ENCODE peak calls at places on chromosomes 6 and 20, in ten cellular contexts. D, F, A, Q, T, Z, X, P, H and L are unnamed samples. For H3K36me3, the result is how much of the 10 kb centered on the place peaks cover.

GRCh38 chr6:161266866-161267265 is 7.0 kb downstream of the AGPAT4 start:
- DNase-seq in H (no peak), X (no peak), P (no peak), F (no peak), A (no peak), T (no peak), Z (no peak), D (no peak), Q (no peak), L (no peak)

GRCh38 chr20:10647471-10647870 is 26.3 kb downstream of the JAG1 start:
- DNase-seq in F (no peak), Z (peak), X (no peak), H (no peak), Q (no peak), A (no peak), P (no peak), D (no peak), T (no peak), L (no peak)

GRCh38 chr6:53524455-53524815 is 20.5 kb downstream of the GCLC start:
- DNase-seq in P (no peak), T (no peak), F (no peak), H (no peak), Q (no peak), X (no peak), A (peak), D (no peak), Z (no peak), L (peak)

GRCh38 chr6:53335224-53335994 is 13.3 kb downstream of the ELOVL5 start:
- DNase-seq in Q (no peak), H (peak), F (peak), T (no peak), P (peak), A (no peak), Z (no peak), D (no peak), X (peak), L (no peak)

GRCh38 chr20:15475483-15475882 is 1097.8 kb downstream of the KIF16B start:
- DNase-seq in A (no peak), F (no peak), Z (no peak), X (peak), D (peak), P (no peak), Q (peak), H (peak), T (peak), L (no peak)

GRCh38 chr20:18724788-18725476 is 88.7 kb upstream of the SCP2D1 start:
- DNase-seq in T (no peak), H (no peak), D (no peak), X (no peak), F (no peak), Z (no peak), P (no peak), Q (no peak), A (no peak), L (no peak)

GRCh38 chr6:150605333-150605732 is 5.6 kb downstream of the PLEKHG1 start:
- DNase-seq in P (no peak), Z (no peak), X (no peak), H (no peak), Q (no peak), A (no peak), D (no peak), T (no peak), F (no peak), L (no peak)

GRCh38 chr6:169153401-169153800 is 100.2 kb downstream of the THBS2 start:
- DNase-seq in H (no peak), A (no peak), P (no peak), T (no peak), Q (no peak), X (no peak), D (no peak), Z (no peak), F (no peak), L (no peak)

GRCh38 chr6:87430499-87430898 is 22.7 kb downstream of the CFAP206 start:
- DNase-seq in X (peak), A (no peak), Q (no peak), Z (no peak), P (no peak), D (no peak), F (no peak), T (no peak), H (no peak), L (no peak)

GRCh38 chr6:111921108-111921507 is 47.9 kb upstream of the FYN start:
- DNase-seq in T (no peak), Z (peak), Q (no peak), F (no peak), D (no peak), H (no peak), A (no peak), P (peak), X (no peak), L (no peak)

GRCh38 chr20:1125266-1125665 is 6.9 kb downstream of the PSMF1 start:
- DNase-seq in X (no peak), T (no peak), F (no peak), Z (no peak), H (no peak), D (no peak), Q (no peak), P (no peak), A (no peak), L (no peak)

GRCh38 chr6:115000736-115001135 is 657.9 kb upstream of the HS3ST5 start:
- DNase-seq in F (no peak), T (no peak), Q (no peak), A (no peak), P (no peak), X (no peak), D (no peak), Z (no peak), H (no peak), L (no peak)

GRCh38 chr6:138525355-138525754 is 26.1 kb upstream of the NHSL1 start:
- DNase-seq in F (no peak), P (no peak), H (no peak), T (no peak), A (no peak), Q (no peak), X (no peak), Z (no peak), D (no peak), L (no peak)

GRCh38 chr20:57450419-57450818 is 59.2 kb downstream of the RBM38 start:
- DNase-seq in D (peak), Z (no peak), A (peak), Q (peak), X (peak), F (no peak), P (no peak), T (peak), H (peak), L (no peak)

GRCh38 chr6:39821014-39821738 is 29.0 kb downstream of the DAAM2 start:
- DNase-seq in Z (no peak), Q (no peak), X (no peak), A (no peak), P (no peak), F (no peak), D (no peak), T (no peak), H (no peak), L (no peak)

GRCh38 chr6:152824666-152825065 is 74.1 kb downstream of the VIP start:
- DNase-seq in H (no peak), P (no peak), X (no peak), Q (no peak), D (no peak), F (no peak), Z (no peak), A (no peak), T (no peak), L (no peak)

GRCh38 chr20:60474385-60474910 is 516.2 kb downstream of the CDH26 start:
- DNase-seq in A (no peak), Q (no peak), D (no peak), H (no peak), P (no peak), X (no peak), F (no peak), T (no peak), Z (no peak), L (no peak)

GRCh38 chr6:68975064-68975463 is 340.0 kb downstream of the ADGRB3 start:
- DNase-seq in Q (no peak), T (no peak), H (no peak), F (no peak), D (peak), Z (peak), A (no peak), X (no peak), P (no peak), L (peak)

GRCh38 chr20:4082406-4083102 is 67.2 kb upstream of the RNF24 start:
- DNase-seq in D (peak), F (peak), T (peak), P (peak), A (peak), H (no peak), X (peak), Z (peak), Q (peak), L (peak)

GRCh38 chr6:2187826-2188225 is 57.6 kb downstream of the GMDS start:
- DNase-seq in A (no peak), Z (no peak), F (no peak), D (no peak), P (no peak), T (no peak), H (no peak), Q (no peak), X (no peak), L (no peak)

GRCh38 chr6:39755231-39755630 is 30.0 kb upstream of the KIF6 start:
- DNase-seq in H (no peak), A (peak), Q (no peak), D (no peak), T (no peak), P (no peak), X (no peak), F (no peak), Z (no peak), L (peak)

GRCh38 chr20:50651676-50652075 is 39.7 kb downstream of the RIPOR3 start:
- DNase-seq in D (no peak), A (no peak), Q (no peak), Z (no peak), P (no peak), X (no peak), H (no peak), T (no peak), F (no peak), L (no peak)

GRCh38 chr6:16031278-16031981 is 97.5 kb upstream of the MYLIP start:
- DNase-seq in Z (no peak), F (no peak), H (no peak), Q (no peak), X (no peak), P (no peak), T (no peak), A (no peak), D (no peak), L (no peak)

GRCh38 chr6:44858998-44859397 is 469.1 kb upstream of the RUNX2 start:
- DNase-seq in H (no peak), Q (no peak), D (no peak), X (no peak), T (no peak), F (no peak), Z (no peak), P (no peak), A (no peak), L (no peak)

GRCh38 chr20:40134176-40134575 is 554.9 kb downstream of the MAFB start:
- DNase-seq in Z (no peak), F (no peak), T (no peak), Q (no peak), D (no peak), A (no peak), H (no peak), X (no peak), P (no peak), L (no peak)

GRCh38 chr20:38141154-38141888 is 23.7 kb downstream of the TGM2 start:
- DNase-seq in A (no peak), X (no peak), P (no peak), Z (no peak), F (no peak), D (no peak), Q (peak), H (no peak), T (no peak), L (no peak)

DNA sequence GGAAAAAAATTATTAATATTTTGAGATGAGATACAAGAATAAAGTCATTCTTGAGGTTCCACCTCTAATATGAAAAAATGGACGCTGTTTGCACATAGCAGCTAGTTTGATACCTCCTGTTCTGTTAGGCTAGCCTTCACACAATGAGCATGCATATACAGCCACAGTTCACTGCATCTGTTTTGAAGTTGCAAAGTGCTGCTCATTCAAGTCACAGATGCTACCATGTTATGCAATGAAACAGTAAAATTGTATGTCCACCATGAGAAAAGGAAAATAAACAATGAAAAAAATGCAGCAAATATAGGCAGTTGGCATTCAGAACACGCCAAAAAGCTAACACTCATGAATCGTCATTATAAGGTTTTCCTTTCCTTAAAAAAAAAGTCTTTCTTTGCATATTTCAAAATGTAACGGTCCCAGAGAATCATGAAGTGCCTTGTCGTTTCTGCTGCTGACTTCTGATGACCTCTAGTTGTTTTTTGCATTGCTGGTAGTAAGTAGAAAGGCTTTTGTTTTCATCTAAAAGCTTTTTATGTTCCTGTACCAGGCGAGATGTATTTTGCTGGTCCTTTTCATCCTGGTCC is 70.7 kb downstream of the MAP3K7 start:
- DNase-seq in X (no peak), Q (no peak), F (no peak), Z (no peak), T (no peak), H (no peak), P (no peak), D (no peak), A (no peak), L (no peak)
- H3K36me3 ChIP-seq in X (under half), Q (under half), F (under half), Z (under half), T (half or more), H (half or more), P (half or more), D (under half), A (under half), L (under half)

DNA sequence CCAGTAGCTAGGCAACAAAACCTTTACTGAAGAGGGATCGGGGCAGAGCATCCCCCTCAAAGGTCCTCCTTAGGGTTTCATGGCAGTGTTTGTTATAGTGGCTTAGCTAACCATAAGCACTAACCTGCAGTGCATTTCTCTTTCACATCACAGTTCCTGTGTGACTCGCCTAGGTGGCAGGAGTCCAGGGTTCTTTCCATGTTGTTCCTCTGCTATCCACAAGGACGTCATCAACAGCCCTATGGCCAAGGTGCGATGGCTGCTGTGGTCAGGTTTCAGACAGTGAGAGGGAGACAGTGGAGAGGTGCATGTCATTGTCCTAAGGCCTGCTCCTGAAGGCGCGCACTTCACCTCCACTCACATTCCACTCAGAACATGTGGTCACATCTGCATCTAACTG is 38.8 kb upstream of the FOXA2 start:
- DNase-seq in H (peak), P (no peak), F (no peak), A (peak), T (no peak), Z (no peak), Q (peak), D (no peak), X (no peak), L (no peak)
- TF ChIP-seq CTCF in H (no peak), P (no peak), F (no peak), A (no peak), T (no peak), Z (peak), Q (no peak), D (no peak), X (no peak), L (no peak)

DNA sequence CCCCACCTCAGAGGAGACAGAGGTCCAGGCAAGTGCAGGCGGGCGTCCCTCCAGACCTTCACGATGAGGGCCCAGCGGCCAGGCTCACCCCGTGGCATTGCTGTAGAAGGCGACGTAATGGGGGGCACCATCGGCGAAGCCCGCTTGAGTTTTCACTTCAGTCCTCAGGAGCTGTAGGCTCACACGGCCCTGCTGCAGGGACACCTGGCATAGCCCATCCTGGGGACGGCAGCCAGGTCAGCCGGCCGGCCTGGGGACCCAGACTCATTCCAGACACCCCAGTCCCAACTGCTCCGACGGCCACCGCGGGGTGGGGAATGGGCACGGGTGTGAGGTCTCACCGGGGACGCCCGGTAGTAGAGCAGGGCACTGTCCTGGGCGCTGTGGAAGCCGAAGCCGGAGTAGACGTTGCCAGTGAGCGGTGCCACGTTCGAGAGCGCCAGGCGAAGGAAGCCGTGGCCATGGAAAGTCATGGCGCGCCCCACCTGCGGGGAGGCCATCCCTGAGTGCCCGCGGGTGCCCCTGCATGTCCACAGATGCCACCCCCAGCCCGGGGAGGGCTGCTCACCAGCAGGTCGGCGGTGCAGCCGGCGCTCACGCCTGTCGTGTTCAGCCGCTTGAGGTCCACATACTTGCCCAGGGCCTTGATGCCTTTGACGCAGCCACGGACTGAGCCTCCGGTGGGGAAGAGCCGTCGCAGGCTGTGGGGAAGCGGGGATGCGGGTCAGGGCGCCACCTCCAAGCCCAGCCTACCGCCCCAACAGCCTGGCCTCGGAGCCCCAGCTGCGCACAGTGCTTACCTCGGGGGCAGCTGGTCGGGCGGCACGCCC is 9.2 kb downstream of the ADRM1 start:
- DNase-seq in H (no peak), A (no peak), T (no peak), D (no peak), Z (no peak), X (no peak), Q (no peak), F (no peak), P (no peak), L (no peak)
- H3K36me3 ChIP-seq in H (half or more), A (half or more), T (half or more), D (under half), Z (under half), X (under half), Q (under half), F (under half), P (under half), L (half or more)

GRCh38 chr20:32451682-32452461 is 93.7 kb downstream of the ASXL1 start:
- DNase-seq in P (peak), A (no peak), H (no peak), Z (no peak), X (no peak), F (no peak), D (peak), Q (no peak), T (peak), L (no peak)
- TF ChIP-seq CTCF in P (peak), A (no peak), H (no peak), Z (peak), X (no peak), F (no peak), D (no peak), Q (no peak), T (no peak), L (peak)

GRCh38 chr6:25489399-25489798 is 162.6 kb upstream of the SCGN start:
- DNase-seq in P (no peak), A (no peak), D (no peak), Q (no peak), T (no peak), Z (no peak), F (no peak), H (no peak), X (peak), L (no peak)
- H3K36me3 ChIP-seq in P (under half), A (under half), D (under half), Q (under half), T (under half), Z (under half), F (under half), H (under half), X (under half), L (under half)